ENCODE peak calls at places on chromosome 10, in seven cellular contexts. K, G, O, X, E, B and H are unnamed samples. For H3K4me1, the result is how much of the 10 kb centered on the place peaks cover.

GRCh38 chr10:120308590-120308989 is 148.4 kb upstream of the PLPP4 start:
- DNase-seq in K (no peak), G (no peak), O (no peak), X (no peak), E (no peak), B (no peak), H (no peak)

GRCh38 chr10:42755028-42755451 is 27.6 kb upstream of the BMS1 start:
- DNase-seq in K (no peak), G (no peak), O (no peak), X (no peak), E (no peak), B (no peak), H (no peak)

GRCh38 chr10:42932735-42933453 is 144.0 kb upstream of the RET start:
- DNase-seq in K (no peak), G (no peak), O (no peak), X (no peak), E (no peak), B (no peak), H (no peak)

GRCh38 chr10:130179640-130180039 is 43.4 kb downstream of the GLRX3 start:
- DNase-seq in K (peak), G (no peak), O (no peak), X (no peak), E (peak), B (no peak), H (no peak)

GRCh38 chr10:10782603-10783002 is 235.1 kb upstream of the CELF2 start:
- DNase-seq in K (peak), G (no peak), O (no peak), X (no peak), E (no peak), B (no peak), H (no peak)

GRCh38 chr10:85124592-85124991 is 796.2 kb downstream of the CCSER2 start:
- DNase-seq in K (no peak), G (no peak), O (no peak), X (no peak), E (peak), B (no peak), H (no peak)

GRCh38 chr10:52212062-52212461 is 102.0 kb upstream of the DKK1 start:
- DNase-seq in K (peak), G (no peak), O (no peak), X (no peak), E (no peak), B (no peak), H (no peak)

GRCh38 chr10:60894816-60895215 is 49.2 kb downstream of the RHOBTB1 start:
- DNase-seq in K (no peak), G (no peak), O (no peak), X (no peak), E (no peak), B (no peak), H (no peak)

GRCh38 chr10:112161757-112162518 is 21.6 kb downstream of the GPAM start:
- DNase-seq in K (no peak), G (no peak), O (no peak), X (no peak), E (no peak), B (no peak), H (no peak)

GRCh38 chr10:130053561-130053960 is 57.1 kb downstream of the C10orf143 start:
- DNase-seq in K (no peak), G (no peak), O (no peak), X (no peak), E (no peak), B (no peak), H (no peak)

GRCh38 chr10:58266003-58266825 is 1.5 kb downstream of the IPMK start:
- DNase-seq in K (peak), G (no peak), O (no peak), X (no peak), E (no peak), B (no peak), H (no peak)

GRCh38 chr10:132498562-132499366 is 38.8 kb upstream of the INPP5A start:
- DNase-seq in K (no peak), G (no peak), O (no peak), X (no peak), E (no peak), B (peak), H (no peak)

GRCh38 chr10:118745056-118745455 is 9.7 kb downstream of the CACUL1 start:
- DNase-seq in K (no peak), G (no peak), O (no peak), X (no peak), E (no peak), B (no peak), H (no peak)

GRCh38 chr10:44417761-44418160 is 32.9 kb upstream of the CXCL12 start:
- DNase-seq in K (no peak), G (no peak), O (no peak), X (no peak), E (peak), B (no peak), H (no peak)

GRCh38 chr10:49568235-49568634 is 29.3 kb upstream of the ERCC6 start:
- DNase-seq in K (peak), G (peak), O (no peak), X (no peak), E (no peak), B (no peak), H (no peak)

DNA sequence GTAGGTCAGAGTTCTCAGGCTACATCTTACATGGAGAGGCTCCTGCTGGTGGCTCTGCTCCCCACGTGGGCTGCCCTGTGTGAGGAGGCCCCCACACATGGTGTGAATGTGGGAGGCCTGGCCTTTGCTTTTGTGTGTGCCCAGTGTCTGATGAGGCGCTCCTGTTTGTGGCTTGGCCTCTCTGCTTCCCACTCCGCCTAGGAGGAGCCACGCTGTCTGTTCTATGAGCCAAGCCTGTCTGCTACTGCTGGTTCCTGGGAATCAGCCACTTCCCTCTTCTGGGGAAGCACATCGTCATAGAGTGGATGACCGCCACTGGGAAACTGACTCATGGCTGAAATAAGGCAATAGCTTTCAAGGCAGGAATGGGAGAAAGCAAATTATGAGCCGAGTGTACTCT is 87.1 kb downstream of the CYP26A1 start:
- DNase-seq in K (peak), G (no peak), O (peak), X (no peak), E (peak), B (no peak), H (no peak)
- TF ChIP-seq POLR2A in K (no peak), G (no peak), O (no peak), X (no peak), E (no peak), B (no peak), H (no peak)

DNA sequence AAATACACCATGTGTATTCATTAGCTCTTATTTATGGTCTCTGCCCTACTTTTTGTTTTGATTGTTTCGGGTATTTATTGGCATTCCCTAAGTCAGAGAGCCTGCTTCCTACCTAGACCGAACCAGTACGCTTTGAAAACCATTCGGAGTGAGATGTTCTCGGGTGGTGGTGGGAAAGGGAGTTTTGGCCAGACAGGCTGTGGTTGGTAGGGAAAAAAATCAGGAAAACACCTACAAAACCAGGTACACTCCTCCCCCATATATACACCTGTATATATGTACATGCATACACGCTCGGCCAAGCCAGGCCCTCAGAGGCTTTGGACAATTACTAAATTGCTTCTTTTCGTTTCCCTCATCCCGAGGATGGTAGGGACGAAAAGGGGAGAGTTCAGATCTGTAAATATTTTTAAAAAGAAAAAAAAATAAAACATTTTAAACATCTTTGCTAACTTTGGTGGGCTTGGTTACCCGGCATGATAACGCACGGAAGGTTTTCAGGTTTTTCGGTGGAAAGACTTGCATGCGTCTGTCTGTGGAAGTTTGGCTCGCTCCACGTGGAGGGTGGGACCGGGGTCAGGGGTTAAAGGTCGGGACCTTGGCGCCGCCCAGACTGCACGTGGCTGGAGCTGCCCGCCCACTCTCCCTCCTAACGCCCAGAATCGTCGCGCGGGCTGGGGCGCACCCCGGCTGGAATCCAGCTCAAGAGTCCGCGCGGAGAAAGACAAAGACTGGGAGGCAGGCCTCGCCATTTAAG is 2.5 kb downstream of the HMX2 start:
- DNase-seq in K (no peak), G (no peak), O (no peak), X (no peak), E (no peak), B (no peak), H (no peak)
- H3K4me1 ChIP-seq in K (under half), G (under half), O (under half), X (under half), E (under half), B (under half), H (half or more)

DNA sequence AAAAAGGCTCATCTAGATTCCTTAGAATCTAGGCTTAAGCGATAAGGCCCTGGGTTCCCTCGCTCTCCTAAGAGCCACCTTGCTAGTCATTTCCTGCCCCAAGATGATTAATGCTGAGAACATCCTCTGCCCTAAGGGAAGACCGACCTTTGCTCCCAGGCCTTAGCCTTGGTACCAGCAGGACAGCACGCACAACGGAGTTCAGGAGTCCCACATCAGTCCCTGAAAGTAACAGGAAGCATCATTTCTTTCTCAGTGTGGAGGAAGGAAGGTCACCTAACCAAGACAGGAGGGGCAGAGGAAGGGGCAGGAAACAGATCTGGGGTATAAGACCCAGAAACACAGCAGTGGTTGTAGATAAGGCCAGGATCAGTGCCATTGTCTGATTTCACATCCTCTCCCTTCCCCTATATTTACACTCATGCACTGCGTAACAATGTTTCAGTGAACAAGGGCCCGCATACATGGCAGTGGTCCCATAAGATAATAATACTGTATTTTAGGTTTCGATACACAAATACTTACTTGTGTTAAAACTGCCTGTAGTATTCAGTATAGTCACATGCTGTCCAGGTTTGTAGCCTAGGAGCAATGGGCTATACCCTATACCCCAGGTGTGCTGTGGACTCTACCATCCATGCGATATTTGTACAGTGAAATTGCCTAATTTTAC is 8.1 kb upstream of the FAM107B start:
- DNase-seq in K (no peak), G (no peak), O (no peak), X (no peak), E (no peak), B (peak), H (no peak)
- TF ChIP-seq POLR2A in K (no peak), G (no peak), O (no peak), X (no peak), E (no peak), B (no peak), H (no peak)

GRCh38 chr10:88097092-88097894 is 233.9 kb downstream of the PTEN start:
- DNase-seq in K (peak), G (no peak), O (no peak), X (no peak), E (no peak), B (no peak), H (no peak)

GRCh38 chr10:88094795-88095194 is 231.4 kb downstream of the PTEN start:
- DNase-seq in K (no peak), G (no peak), O (no peak), X (no peak), E (no peak), B (no peak), H (no peak)

GRCh38 chr10:88095778-88096452 is 232.5 kb downstream of the PTEN start:
- DNase-seq in K (no peak), G (no peak), O (no peak), X (no peak), E (no peak), B (no peak), H (no peak)

GRCh38 chr10:88092975-88093374 is 229.6 kb downstream of the PTEN start:
- DNase-seq in K (no peak), G (no peak), O (no peak), X (no peak), E (peak), B (no peak), H (no peak)

DNA sequence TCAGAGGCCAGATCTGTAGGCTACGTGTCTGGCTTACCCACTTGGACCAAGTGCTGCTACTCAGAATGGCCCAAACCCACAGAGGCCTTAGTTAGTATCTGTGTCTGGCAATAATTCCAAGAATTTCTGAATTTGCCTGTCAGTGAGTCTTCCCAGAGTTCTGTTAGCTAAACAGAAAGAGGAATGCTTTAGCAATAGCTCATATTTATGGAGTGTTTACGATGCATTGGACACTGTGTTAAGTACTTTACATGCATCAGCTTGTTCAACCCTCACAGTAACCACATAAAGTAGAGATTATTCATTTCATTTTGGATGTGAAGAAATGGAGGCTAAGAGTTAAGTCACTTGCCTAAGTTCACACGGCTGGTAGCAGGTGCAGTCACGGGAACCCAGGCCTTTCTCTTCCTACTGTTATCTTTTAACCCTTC is 231.9 kb downstream of the PTEN start:
- DNase-seq in K (peak), G (no peak), O (no peak), X (no peak), E (no peak), B (no peak), H (no peak)
- H3K4me1 ChIP-seq in K (under half), G (under half), O (under half), X (under half), E (under half), B (under half), H (under half)

DNA sequence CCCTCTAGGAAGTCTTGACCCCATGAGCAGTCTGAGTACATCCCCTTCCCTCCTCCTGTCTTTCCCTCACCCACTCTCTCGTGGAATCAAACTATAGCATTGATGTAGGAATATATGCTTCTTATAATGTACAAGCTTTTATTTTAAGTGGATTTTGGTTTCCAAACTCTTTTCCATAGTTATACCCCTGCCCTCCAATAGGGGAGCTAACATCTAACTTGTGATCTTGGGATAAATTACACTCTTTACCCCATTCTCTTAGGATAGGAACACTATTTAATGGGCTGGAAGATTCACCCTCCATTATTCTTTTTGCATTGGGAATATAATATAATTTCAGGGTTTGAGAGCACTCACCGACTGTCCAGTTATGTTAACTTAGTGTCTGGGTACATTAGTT is 465.9 kb downstream of the GATA3 start:
- DNase-seq in K (no peak), G (no peak), O (no peak), X (no peak), E (no peak), B (no peak), H (no peak)
- TF ChIP-seq POLR2A in K (no peak), G (no peak), O (no peak), X (no peak), E (no peak), B (no peak), H (no peak)

GRCh38 chr10:30821269-30821993 is 191.9 kb upstream of the LYZL2 start:
- DNase-seq in K (no peak), G (no peak), O (no peak), X (no peak), E (no peak), B (no peak), H (no peak)
- H3K4me1 ChIP-seq in K (under half), G (under half), O (under half), X (under half), E (under half), B (under half), H (half or more)

GRCh38 chr10:63523015-63523414 is 1.8 kb downstream of the REEP3 start:
- DNase-seq in K (no peak), G (no peak), O (no peak), X (no peak), E (no peak), B (no peak), H (no peak)

GRCh38 chr10:63518690-63519288 is 2.4 kb upstream of the REEP3 start:
- DNase-seq in K (no peak), G (no peak), O (no peak), X (no peak), E (no peak), B (no peak), H (no peak)

GRCh38 chr10:63522129-63522687 is 1.0 kb downstream of the REEP3 start:
- DNase-seq in K (peak), G (no peak), O (no peak), X (no peak), E (no peak), B (no peak), H (no peak)

GRCh38 chr10:63520463-63521388 is 475 bp upstream of the REEP3 start:
- DNase-seq in K (peak), G (no peak), O (peak), X (peak), E (peak), B (peak), H (no peak)

DNA sequence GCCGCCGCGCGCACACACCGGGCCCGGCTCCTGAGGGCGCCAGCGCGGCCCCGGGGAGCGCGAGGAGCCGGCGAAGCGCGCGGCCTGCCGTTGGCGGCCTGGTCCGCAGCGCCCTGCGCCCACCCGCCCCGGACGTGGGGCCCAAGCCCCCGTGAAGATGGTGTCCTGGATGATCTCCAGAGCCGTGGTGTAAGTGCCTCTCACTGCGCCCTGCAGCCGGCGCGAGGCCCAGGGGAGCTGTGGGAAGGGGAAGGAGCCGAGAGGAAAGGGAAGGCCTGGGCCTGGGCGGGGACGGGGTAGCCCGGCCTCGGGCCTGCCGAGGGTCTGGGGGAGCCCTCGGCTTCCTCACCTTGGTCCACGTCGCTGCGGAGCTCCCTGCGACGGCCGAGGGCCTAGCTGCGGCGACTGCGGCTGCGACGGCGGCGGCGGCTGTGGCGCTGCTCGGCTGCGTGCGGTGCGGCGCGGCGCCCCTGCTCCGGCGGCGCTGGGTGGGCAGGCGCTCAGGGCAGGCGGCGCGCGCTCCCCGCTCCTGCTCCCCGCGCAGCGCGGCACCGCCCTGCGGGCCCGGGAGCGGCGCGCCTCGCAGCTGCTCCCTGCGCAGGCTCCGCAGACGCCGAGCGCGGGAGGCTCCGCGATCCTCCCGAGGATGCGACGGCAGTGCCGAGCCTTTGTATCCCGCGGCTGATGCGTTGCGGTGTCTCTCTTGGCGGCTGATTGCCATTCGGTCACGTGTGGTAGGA is at the start of gene REEP3:
- DNase-seq in K (peak), G (no peak), O (peak), X (peak), E (peak), B (peak), H (no peak)
- TF ChIP-seq POLR2A in K (peak), G (peak), O (peak), X (peak), E (peak), B (peak), H (peak)